ENCODE peak calls at places on chromosomes 7 and 10, in four cellular contexts. One of them, this sample, is unnamed.

GRCh38 chr10:124763267-124763666 is 19.1 kb upstream of the FAM53B start:
- DNase-seq in HEK293T: no peak
- DNase-seq in GM12878: no peak
- DNase-seq in HepG2: no peak
- DNase-seq in this sample: no peak

GRCh38 chr7:132485600-132486594 is 90.4 kb downstream of the PLXNA4 start:
- DNase-seq in HEK293T: peak
- DNase-seq in GM12878: no peak
- DNase-seq in HepG2: no peak
- DNase-seq in this sample: no peak

GRCh38 chr10:117170244-117170643 is 27.0 kb upstream of the KCNK18 start:
- DNase-seq in HEK293T: no peak
- DNase-seq in GM12878: no peak
- DNase-seq in HepG2: no peak
- DNase-seq in this sample: no peak

GRCh38 chr10:35347899-35348608 is 11.7 kb downstream of the CCNY start:
- DNase-seq in HEK293T: no peak
- DNase-seq in GM12878: no peak
- DNase-seq in HepG2: no peak
- DNase-seq in this sample: no peak

GRCh38 chr10:1156616-1156886 is 100.4 kb downstream of the WDR37 start:
- DNase-seq in HEK293T: no peak
- DNase-seq in GM12878: no peak
- DNase-seq in HepG2: no peak
- DNase-seq in this sample: no peak

GRCh38 chr10:45456822-45457221 is 82.8 kb downstream of the ALOX5 start:
- DNase-seq in HEK293T: no peak
- DNase-seq in GM12878: no peak
- DNase-seq in HepG2: no peak
- DNase-seq in this sample: no peak

GRCh38 chr7:101781384-101781783 is 36.0 kb upstream of the CUX1 start:
- DNase-seq in HEK293T: no peak
- DNase-seq in GM12878: no peak
- DNase-seq in HepG2: no peak
- DNase-seq in this sample: no peak

GRCh38 chr10:90222939-90223338 is 521.5 kb downstream of the KIF20B start:
- DNase-seq in HEK293T: no peak
- DNase-seq in GM12878: no peak
- DNase-seq in HepG2: no peak
- DNase-seq in this sample: no peak

GRCh38 chr7:102434039-102434481 is 685 bp downstream of the ORAI2 start:
- DNase-seq in HEK293T: no peak
- DNase-seq in GM12878: no peak
- DNase-seq in HepG2: no peak
- DNase-seq in this sample: no peak

GRCh38 chr10:49756641-49757040 is 5.5 kb downstream of the OGDHL start:
- DNase-seq in HEK293T: no peak
- DNase-seq in GM12878: no peak
- DNase-seq in HepG2: no peak
- DNase-seq in this sample: no peak

GRCh38 chr10:132685121-132685891 is 100.6 kb downstream of the NKX6-2 start:
- DNase-seq in HEK293T: no peak
- DNase-seq in GM12878: no peak
- DNase-seq in HepG2: peak
- DNase-seq in this sample: peak

GRCh38 chr7:84624527-84624926 is 429.9 kb upstream of the SEMA3A start:
- DNase-seq in HEK293T: no peak
- DNase-seq in GM12878: no peak
- DNase-seq in HepG2: no peak
- DNase-seq in this sample: no peak

GRCh38 chr10:79407811-79408795 is 37.3 kb downstream of the ZCCHC24 start:
- DNase-seq in HEK293T: no peak
- DNase-seq in GM12878: no peak
- DNase-seq in HepG2: no peak
- DNase-seq in this sample: no peak

GRCh38 chr7:70527489-70527888 is 604.5 kb upstream of the GALNT17 start:
- DNase-seq in HEK293T: no peak
- DNase-seq in GM12878: no peak
- DNase-seq in HepG2: no peak
- DNase-seq in this sample: no peak

GRCh38 chr10:12742776-12743175 is 258.7 kb downstream of the CCDC3 start:
- DNase-seq in HEK293T: no peak
- DNase-seq in GM12878: peak
- DNase-seq in HepG2: no peak
- DNase-seq in this sample: no peak

GRCh38 chr10:42938351-42938750 is 138.5 kb upstream of the RET start:
- DNase-seq in HEK293T: no peak
- DNase-seq in GM12878: no peak
- DNase-seq in HepG2: no peak
- DNase-seq in this sample: no peak

GRCh38 chr7:66894463-66895080 is 26.5 kb upstream of the TMEM248 start:
- DNase-seq in HEK293T: no peak
- DNase-seq in GM12878: no peak
- DNase-seq in HepG2: no peak
- DNase-seq in this sample: no peak

GRCh38 chr10:3106908-3107425 is 39.6 kb downstream of the PFKP start:
- DNase-seq in HEK293T: no peak
- DNase-seq in GM12878: no peak
- DNase-seq in HepG2: no peak
- DNase-seq in this sample: no peak

GRCh38 chr10:3425261-3425660 is 252.7 kb upstream of the PITRM1 start:
- DNase-seq in HEK293T: no peak
- DNase-seq in GM12878: no peak
- DNase-seq in HepG2: no peak
- DNase-seq in this sample: no peak

GRCh38 chr10:119896937-119897336 is 4.4 kb downstream of the SEC23IP start:
- DNase-seq in HEK293T: peak
- DNase-seq in GM12878: no peak
- DNase-seq in HepG2: peak
- DNase-seq in this sample: no peak

GRCh38 chr7:131322046-131322445 is 5.6 kb upstream of the MKLN1 start:
- DNase-seq in HEK293T: no peak
- DNase-seq in GM12878: no peak
- DNase-seq in HepG2: no peak
- DNase-seq in this sample: no peak

GRCh38 chr7:151731022-151731441 is 145.9 kb downstream of the PRKAG2 start:
- DNase-seq in HEK293T: no peak
- DNase-seq in GM12878: no peak
- DNase-seq in HepG2: no peak
- DNase-seq in this sample: no peak

GRCh38 chr7:90625562-90625961 is 29.4 kb downstream of the CDK14 start:
- DNase-seq in HEK293T: peak
- DNase-seq in GM12878: no peak
- DNase-seq in HepG2: no peak
- DNase-seq in this sample: no peak

GRCh38 chr7:132430041-132430440 is 146.2 kb downstream of the PLXNA4 start:
- DNase-seq in HEK293T: no peak
- DNase-seq in GM12878: no peak
- DNase-seq in HepG2: no peak
- DNase-seq in this sample: no peak

GRCh38 chr7:6227294-6227846 is 45.1 kb downstream of the CYTH3 start:
- DNase-seq in HEK293T: no peak
- DNase-seq in GM12878: no peak
- DNase-seq in HepG2: no peak
- DNase-seq in this sample: no peak

GRCh38 chr7:100132697-100133137 is 6.0 kb downstream of the MBLAC1 start:
- DNase-seq in HEK293T: peak
- DNase-seq in GM12878: no peak
- DNase-seq in HepG2: peak
- DNase-seq in this sample: peak

GRCh38 chr7:39650676-39651075 is 27.3 kb downstream of the RALA start:
- DNase-seq in HEK293T: no peak
- DNase-seq in GM12878: no peak
- DNase-seq in HepG2: no peak
- DNase-seq in this sample: no peak

GRCh38 chr7:51606601-51607154 is 290.1 kb upstream of the COBL start:
- DNase-seq in HEK293T: peak
- DNase-seq in GM12878: no peak
- DNase-seq in HepG2: no peak
- DNase-seq in this sample: no peak

GRCh38 chr7:157837047-157837446 is 500.2 kb downstream of the DNAJB6 start:
- DNase-seq in HEK293T: no peak
- DNase-seq in GM12878: no peak
- DNase-seq in HepG2: no peak
- DNase-seq in this sample: no peak

GRCh38 chr10:24416248-24416647 is 207.3 kb downstream of the KIAA1217 start:
- DNase-seq in HEK293T: no peak
- DNase-seq in GM12878: no peak
- DNase-seq in HepG2: no peak
- DNase-seq in this sample: no peak

GRCh38 chr7:12403287-12404181 is at the start of gene VWDE:
- DNase-seq in HEK293T: peak
- DNase-seq in GM12878: no peak
- DNase-seq in HepG2: no peak
- DNase-seq in this sample: peak

GRCh38 chr7:128848289-128849155 is 14.1 kb upstream of the ATP6V1F start:
- DNase-seq in HEK293T: no peak
- DNase-seq in GM12878: no peak
- DNase-seq in HepG2: no peak
- DNase-seq in this sample: no peak

GRCh38 chr10:47402681-47403301 is 18.7 kb upstream of the ZNF488 start:
- DNase-seq in HEK293T: no peak
- DNase-seq in GM12878: no peak
- DNase-seq in HepG2: peak
- DNase-seq in this sample: no peak

DNA sequence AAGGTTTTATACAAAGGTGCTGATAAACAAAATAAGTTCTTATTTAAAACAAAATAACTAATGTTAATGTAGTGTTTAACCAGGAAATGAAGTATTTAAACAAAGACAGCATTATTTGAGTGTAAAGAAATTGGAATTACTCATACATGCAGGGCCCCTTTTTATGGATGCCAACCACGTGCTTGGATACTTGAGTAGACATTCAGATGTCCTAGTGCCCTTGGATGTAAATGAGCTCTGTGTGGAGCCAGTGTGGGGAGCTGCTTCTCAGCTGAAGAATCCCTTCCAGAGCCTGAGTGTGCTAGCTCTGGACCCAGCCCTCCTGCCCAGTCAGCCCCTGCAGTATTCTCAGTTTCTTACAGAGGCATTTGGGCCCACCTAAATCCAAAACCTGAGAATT is 84.4 kb downstream of the REEP3 start:
- DNase-seq in HEK293T: no peak
- DNase-seq in GM12878: no peak
- DNase-seq in HepG2: no peak
- DNase-seq in this sample: no peak
- TF ChIP-seq TARDBP in HEK293T: no peak
- TF ChIP-seq TARDBP in GM12878: no peak
- TF ChIP-seq TARDBP in HepG2: no peak
- TF ChIP-seq TARDBP in this sample: no peak

GRCh38 chr10:89207801-89208551 is 859 bp upstream of the CH25H start:
- DNase-seq in HEK293T: peak
- DNase-seq in GM12878: no peak
- DNase-seq in HepG2: no peak
- DNase-seq in this sample: no peak
- TF ChIP-seq TARDBP in HEK293T: no peak
- TF ChIP-seq TARDBP in GM12878: no peak
- TF ChIP-seq TARDBP in HepG2: no peak
- TF ChIP-seq TARDBP in this sample: no peak

DNA sequence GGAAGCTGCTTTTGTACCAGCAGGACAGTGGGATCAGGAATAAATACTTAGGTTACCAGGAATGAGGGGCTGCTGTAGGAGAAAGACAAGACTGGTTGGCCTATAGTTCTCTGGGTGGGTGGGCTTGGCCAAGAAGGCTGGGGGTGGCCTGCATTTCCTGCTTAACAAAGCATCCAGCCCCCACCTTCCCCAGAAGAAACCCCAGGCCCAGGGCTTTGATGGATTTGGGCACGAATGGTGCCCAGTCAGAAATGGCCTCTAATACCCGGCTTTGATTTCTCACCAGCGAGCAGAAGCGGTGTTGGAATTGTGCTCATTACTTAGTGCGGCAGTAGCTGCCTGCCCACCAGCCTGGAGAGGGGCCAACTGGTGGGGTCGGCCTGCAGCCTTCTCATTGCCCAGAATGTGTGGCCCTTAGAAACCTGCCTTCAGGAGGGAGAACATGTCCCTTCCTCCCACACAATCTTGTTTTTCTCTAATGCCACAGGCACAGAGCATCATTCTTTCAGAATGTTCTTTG is 2.3 kb downstream of the UNC5B start:
- DNase-seq in HEK293T: no peak
- DNase-seq in GM12878: no peak
- DNase-seq in HepG2: no peak
- DNase-seq in this sample: no peak
- TF ChIP-seq TARDBP in HEK293T: no peak
- TF ChIP-seq TARDBP in GM12878: no peak
- TF ChIP-seq TARDBP in HepG2: no peak
- TF ChIP-seq TARDBP in this sample: no peak

GRCh38 chr7:78607099-78607498 is 808.5 kb downstream of the PHTF2 start:
- DNase-seq in HEK293T: peak
- DNase-seq in GM12878: no peak
- DNase-seq in HepG2: no peak
- DNase-seq in this sample: no peak

GRCh38 chr7:78609281-78609680 is 810.7 kb downstream of the PHTF2 start:
- DNase-seq in HEK293T: no peak
- DNase-seq in GM12878: no peak
- DNase-seq in HepG2: no peak
- DNase-seq in this sample: no peak

GRCh38 chr7:78601728-78602127 is 803.2 kb downstream of the PHTF2 start:
- DNase-seq in HEK293T: no peak
- DNase-seq in GM12878: no peak
- DNase-seq in HepG2: no peak
- DNase-seq in this sample: no peak

DNA sequence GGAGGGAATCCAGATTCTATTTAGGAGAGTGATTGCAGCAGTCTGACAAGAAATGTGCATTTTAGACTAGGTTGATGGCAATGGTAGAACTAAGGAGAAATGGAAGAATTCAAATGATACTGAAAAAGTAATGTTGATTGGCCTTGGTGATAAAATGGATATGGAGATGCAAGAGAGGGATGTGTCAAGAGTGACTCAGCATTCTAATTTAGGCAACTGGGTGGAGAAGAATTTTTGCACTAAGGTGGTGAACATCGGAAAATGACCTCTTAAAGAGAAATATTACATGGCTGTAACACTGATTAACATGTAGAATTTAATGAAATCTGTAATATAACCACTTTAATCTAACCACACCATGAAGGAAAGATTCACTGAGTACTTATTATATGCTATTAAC is 806.6 kb downstream of the PHTF2 start:
- DNase-seq in HEK293T: no peak
- DNase-seq in GM12878: no peak
- DNase-seq in HepG2: no peak
- DNase-seq in this sample: no peak
- TF ChIP-seq TARDBP in HEK293T: no peak
- TF ChIP-seq TARDBP in GM12878: no peak
- TF ChIP-seq TARDBP in HepG2: no peak
- TF ChIP-seq TARDBP in this sample: no peak

GRCh38 chr7:140059288-140060242 is 3.2 kb downstream of the PARP12 start:
- DNase-seq in HEK293T: no peak
- DNase-seq in GM12878: no peak
- DNase-seq in HepG2: peak
- DNase-seq in this sample: peak
- TF ChIP-seq TARDBP in HEK293T: no peak
- TF ChIP-seq TARDBP in GM12878: no peak
- TF ChIP-seq TARDBP in HepG2: no peak
- TF ChIP-seq TARDBP in this sample: no peak